ENCODE peak calls at places on chromosomes 7 and 10, in six cellular contexts. One of them, this sample, is unnamed.

GRCh38 chr7:44293561-44294324 is 31.7 kb downstream of the CAMK2B start:
- DNase-seq in neural progenitor cell: peak; percentile 57
- DNase-seq in AG09309: no peak
- DNase-seq in AG04450: no peak
- DNase-seq in GM23338: no peak
- DNase-seq in breast epithelium: peak; percentile 8
- DNase-seq in this sample: no peak

GRCh38 chr10:47366056-47366631 is 17.9 kb downstream of the ZNF488 start:
- DNase-seq in breast epithelium: no peak
- DNase-seq in GM23338: no peak
- DNase-seq in AG04450: no peak
- DNase-seq in neural progenitor cell: no peak
- DNase-seq in AG09309: no peak
- DNase-seq in this sample: no peak

GRCh38 chr7:128697301-128697905 is 25.3 kb downstream of the GARIN1A start:
- DNase-seq in AG04450: peak; percentile 21
- DNase-seq in breast epithelium: no peak
- DNase-seq in GM23338: peak; percentile 91
- DNase-seq in AG09309: peak; percentile 20
- DNase-seq in neural progenitor cell: peak; percentile 88
- DNase-seq in this sample: peak; percentile 38

GRCh38 chr10:117168135-117168674 is 29.1 kb upstream of the KCNK18 start:
- DNase-seq in AG09309: no peak
- DNase-seq in GM23338: peak; percentile 84
- DNase-seq in AG04450: no peak
- DNase-seq in neural progenitor cell: peak; percentile 88
- DNase-seq in breast epithelium: no peak
- DNase-seq in this sample: no peak

GRCh38 chr10:121886997-121887622 is 40.7 kb downstream of the ATE1 start:
- DNase-seq in GM23338: peak; percentile 85
- DNase-seq in AG09309: peak; percentile 37
- DNase-seq in breast epithelium: no peak
- DNase-seq in AG04450: peak; percentile 43
- DNase-seq in neural progenitor cell: peak; percentile 82
- DNase-seq in this sample: peak; percentile 26

GRCh38 chr7:136168021-136168420 is 190.9 kb upstream of the MTPN start:
- DNase-seq in GM23338: no peak
- DNase-seq in AG09309: no peak
- DNase-seq in AG04450: no peak
- DNase-seq in breast epithelium: no peak
- DNase-seq in neural progenitor cell: no peak
- DNase-seq in this sample: no peak

GRCh38 chr10:113045155-113046055 is 95.4 kb downstream of the TCF7L2 start:
- DNase-seq in AG09309: peak; percentile 71
- DNase-seq in neural progenitor cell: no peak
- DNase-seq in AG04450: peak; percentile 60
- DNase-seq in breast epithelium: no peak
- DNase-seq in GM23338: no peak
- DNase-seq in this sample: no peak

GRCh38 chr10:97365761-97366351 is 31.3 kb upstream of the FRAT2 start:
- DNase-seq in AG09309: no peak
- DNase-seq in neural progenitor cell: no peak
- DNase-seq in AG04450: no peak
- DNase-seq in breast epithelium: no peak
- DNase-seq in GM23338: no peak
- DNase-seq in this sample: no peak

GRCh38 chr10:69345402-69345801 is 67.1 kb downstream of the HK1 start:
- DNase-seq in GM23338: no peak
- DNase-seq in neural progenitor cell: no peak
- DNase-seq in AG04450: no peak
- DNase-seq in AG09309: no peak
- DNase-seq in breast epithelium: no peak
- DNase-seq in this sample: no peak

GRCh38 chr7:42522227-42522991 is 285.4 kb upstream of the GLI3 start:
- DNase-seq in breast epithelium: peak; percentile 23
- DNase-seq in AG09309: no peak
- DNase-seq in neural progenitor cell: peak; percentile 85
- DNase-seq in GM23338: peak; percentile 74
- DNase-seq in AG04450: no peak
- DNase-seq in this sample: no peak

GRCh38 chr7:101418694-101419093 is 56.0 kb downstream of the COL26A1 start:
- DNase-seq in AG09309: no peak
- DNase-seq in GM23338: peak; percentile 62
- DNase-seq in neural progenitor cell: no peak
- DNase-seq in breast epithelium: no peak
- DNase-seq in AG04450: no peak
- DNase-seq in this sample: no peak

DNA sequence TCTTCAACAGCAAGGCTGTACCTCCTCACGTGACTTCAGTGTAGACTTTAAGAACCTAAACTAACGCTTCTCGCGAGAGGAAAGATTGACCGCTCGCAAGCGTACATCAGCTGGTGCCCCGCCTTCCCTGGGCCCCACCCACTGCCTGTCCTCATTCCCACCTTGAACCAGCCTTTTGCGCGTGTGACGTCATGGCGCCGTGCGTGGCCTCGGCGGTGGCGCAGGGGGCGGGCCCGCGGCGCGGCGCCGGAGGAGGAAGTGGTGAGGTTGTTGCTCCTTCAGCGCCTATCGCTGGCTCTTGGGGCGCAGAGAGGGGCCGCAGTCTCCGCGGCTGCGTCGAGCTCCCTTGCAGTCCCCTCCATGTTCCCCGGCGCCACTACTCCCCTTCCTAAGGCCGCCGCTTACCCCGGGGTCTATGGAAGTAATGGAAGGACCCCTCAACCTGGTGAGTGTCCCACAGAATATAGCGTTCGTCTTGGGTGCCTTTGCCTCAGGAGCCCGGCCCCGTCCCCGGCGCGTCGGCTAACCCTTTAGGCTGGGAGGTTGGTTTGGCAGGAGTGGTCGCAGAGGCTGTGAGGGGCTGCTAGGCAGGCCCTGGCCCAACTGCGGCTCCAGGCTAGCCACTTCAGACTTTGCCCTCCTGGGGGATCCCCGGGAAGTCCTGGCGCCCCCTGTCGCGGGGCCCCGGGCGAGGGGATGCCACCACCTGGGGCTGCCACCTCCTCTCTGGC is at the start of gene NRBF2:
- DNase-seq in neural progenitor cell: peak; percentile 94
- DNase-seq in AG09309: peak; percentile 92
- DNase-seq in breast epithelium: peak; percentile 98
- DNase-seq in GM23338: peak; percentile 99
- DNase-seq in AG04450: peak; percentile 94
- DNase-seq in this sample: peak; percentile 96
- TF ChIP-seq CTCF in neural progenitor cell: peak; percentile 27
- TF ChIP-seq CTCF in AG09309: peak; percentile 46
- TF ChIP-seq CTCF in breast epithelium: no peak
- TF ChIP-seq CTCF in GM23338: peak; percentile 30
- TF ChIP-seq CTCF in AG04450: peak; percentile 35
- TF ChIP-seq CTCF in this sample: peak; percentile 21

GRCh38 chr10:43076311-43076875 is 476 bp upstream of the RET start:
- DNase-seq in neural progenitor cell: peak; percentile 68
- DNase-seq in AG04450: no peak
- DNase-seq in breast epithelium: no peak
- DNase-seq in AG09309: no peak
- DNase-seq in GM23338: peak; percentile 60
- DNase-seq in this sample: no peak
- H3K4me3 ChIP-seq in neural progenitor cell: peak overlapping the region; percentile 78
- H3K4me3 ChIP-seq in AG04450: no peak overlapping the region
- H3K4me3 ChIP-seq in breast epithelium: peak overlapping the region; percentile 70
- H3K4me3 ChIP-seq in AG09309: no peak overlapping the region
- H3K4me3 ChIP-seq in GM23338: peak overlapping the region; percentile 70
- H3K4me3 ChIP-seq in this sample: peak overlapping the region; percentile 20

GRCh38 chr7:87506243-87507180 is 31.0 kb upstream of the ABCB4 start:
- DNase-seq in GM23338: no peak
- DNase-seq in AG09309: no peak
- DNase-seq in breast epithelium: no peak
- DNase-seq in AG04450: peak; percentile 15
- DNase-seq in neural progenitor cell: no peak
- DNase-seq in this sample: no peak
- TF ChIP-seq CTCF in GM23338: peak; percentile 54
- TF ChIP-seq CTCF in AG09309: peak; percentile 26
- TF ChIP-seq CTCF in breast epithelium: no peak
- TF ChIP-seq CTCF in AG04450: peak; percentile 54
- TF ChIP-seq CTCF in neural progenitor cell: peak; percentile 50
- TF ChIP-seq CTCF in this sample: no peak

GRCh38 chr7:25727446-25727845 is 424.6 kb upstream of the NFE2L3 start:
- DNase-seq in neural progenitor cell: no peak
- DNase-seq in breast epithelium: no peak
- DNase-seq in GM23338: no peak
- DNase-seq in AG04450: no peak
- DNase-seq in AG09309: no peak
- DNase-seq in this sample: no peak

GRCh38 chr7:25726682-25727357 is 425.2 kb upstream of the NFE2L3 start:
- DNase-seq in breast epithelium: no peak
- DNase-seq in GM23338: no peak
- DNase-seq in AG09309: no peak
- DNase-seq in neural progenitor cell: peak; percentile 40
- DNase-seq in AG04450: no peak
- DNase-seq in this sample: no peak

GRCh38 chr7:25726180-25726579 is 425.8 kb upstream of the NFE2L3 start:
- DNase-seq in neural progenitor cell: peak; percentile 70
- DNase-seq in breast epithelium: no peak
- DNase-seq in AG04450: no peak
- DNase-seq in GM23338: peak; percentile 21
- DNase-seq in AG09309: no peak
- DNase-seq in this sample: no peak

GRCh38 chr7:25727876-25728275 is 424.1 kb upstream of the NFE2L3 start:
- DNase-seq in GM23338: no peak
- DNase-seq in breast epithelium: no peak
- DNase-seq in AG04450: no peak
- DNase-seq in neural progenitor cell: no peak
- DNase-seq in AG09309: no peak
- DNase-seq in this sample: no peak

GRCh38 chr7:25725483-25725882 is 426.5 kb upstream of the NFE2L3 start:
- DNase-seq in AG04450: no peak
- DNase-seq in GM23338: no peak
- DNase-seq in neural progenitor cell: no peak
- DNase-seq in AG09309: no peak
- DNase-seq in breast epithelium: no peak
- DNase-seq in this sample: no peak
- H3K4me3 ChIP-seq in AG04450: no peak overlapping the region
- H3K4me3 ChIP-seq in GM23338: no peak overlapping the region
- H3K4me3 ChIP-seq in neural progenitor cell: no peak overlapping the region
- H3K4me3 ChIP-seq in AG09309: no peak overlapping the region
- H3K4me3 ChIP-seq in breast epithelium: no peak overlapping the region
- H3K4me3 ChIP-seq in this sample: no peak overlapping the region

DNA sequence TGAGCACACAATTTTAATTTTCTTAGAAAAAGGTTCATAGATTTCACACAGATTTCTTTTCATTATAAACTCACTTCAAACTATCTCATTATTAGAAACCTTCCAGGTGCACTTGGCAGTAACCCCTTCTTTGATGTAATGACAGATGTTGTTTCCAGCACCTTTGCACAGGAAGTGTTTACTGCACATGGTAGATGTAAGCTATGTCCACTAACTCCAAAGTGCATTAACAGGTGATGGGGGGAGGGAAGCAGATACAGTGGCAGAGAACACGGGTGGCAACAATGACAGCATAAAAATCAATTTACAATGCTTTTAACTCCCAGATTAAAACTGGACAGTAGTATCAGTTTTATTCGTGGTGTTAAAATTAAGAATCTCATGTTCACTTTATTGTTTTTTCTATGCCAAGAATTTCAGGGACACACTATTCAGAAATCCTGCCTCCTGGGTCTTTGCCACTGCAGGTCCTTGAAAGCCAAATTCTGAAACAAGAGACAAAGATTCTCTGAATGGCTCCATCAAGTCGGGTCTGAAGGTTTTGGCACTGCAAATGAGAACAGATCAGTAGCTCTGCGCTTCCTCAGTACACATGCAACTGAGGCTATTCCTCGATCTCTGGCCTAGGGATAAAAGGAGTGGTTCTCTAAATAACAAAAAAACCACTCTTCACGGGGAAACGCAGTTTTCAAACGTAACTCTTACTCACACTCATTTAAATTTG is 187.7 kb downstream of the JAZF1 start:
- DNase-seq in GM23338: peak; percentile 17
- DNase-seq in breast epithelium: no peak
- DNase-seq in neural progenitor cell: no peak
- DNase-seq in AG04450: no peak
- DNase-seq in AG09309: no peak
- DNase-seq in this sample: no peak
- TF ChIP-seq CTCF in GM23338: no peak
- TF ChIP-seq CTCF in breast epithelium: no peak
- TF ChIP-seq CTCF in neural progenitor cell: no peak
- TF ChIP-seq CTCF in AG04450: no peak
- TF ChIP-seq CTCF in AG09309: no peak
- TF ChIP-seq CTCF in this sample: no peak

GRCh38 chr10:71397340-71398212 is 856 bp downstream of the CDH23 start:
- DNase-seq in GM23338: peak; percentile 72
- DNase-seq in AG09309: no peak
- DNase-seq in breast epithelium: no peak
- DNase-seq in AG04450: no peak
- DNase-seq in neural progenitor cell: peak; percentile 67
- DNase-seq in this sample: no peak
- H3K4me3 ChIP-seq in GM23338: peak overlapping the region; percentile 71
- H3K4me3 ChIP-seq in AG09309: no peak overlapping the region
- H3K4me3 ChIP-seq in breast epithelium: peak overlapping the region; percentile 84
- H3K4me3 ChIP-seq in AG04450: no peak overlapping the region
- H3K4me3 ChIP-seq in neural progenitor cell: peak overlapping the region; percentile 66
- H3K4me3 ChIP-seq in this sample: no peak overlapping the region

GRCh38 chr7:100034871-100035510 is 14.6 kb upstream of the ZSCAN21 start:
- DNase-seq in AG09309: peak; percentile 73
- DNase-seq in GM23338: no peak
- DNase-seq in neural progenitor cell: no peak
- DNase-seq in AG04450: peak; percentile 89
- DNase-seq in breast epithelium: no peak
- DNase-seq in this sample: no peak

GRCh38 chr7:100035865-100036264 is 13.7 kb upstream of the ZSCAN21 start:
- DNase-seq in AG09309: no peak
- DNase-seq in AG04450: no peak
- DNase-seq in GM23338: no peak
- DNase-seq in breast epithelium: no peak
- DNase-seq in neural progenitor cell: no peak
- DNase-seq in this sample: no peak

GRCh38 chr7:100038326-100038725 is 11.2 kb upstream of the ZSCAN21 start:
- DNase-seq in breast epithelium: no peak
- DNase-seq in neural progenitor cell: no peak
- DNase-seq in AG04450: no peak
- DNase-seq in GM23338: no peak
- DNase-seq in AG09309: no peak
- DNase-seq in this sample: no peak

GRCh38 chr7:100029591-100029990 is 14.2 kb downstream of the ZKSCAN1 start:
- DNase-seq in neural progenitor cell: no peak
- DNase-seq in GM23338: no peak
- DNase-seq in AG04450: no peak
- DNase-seq in breast epithelium: no peak
- DNase-seq in AG09309: no peak
- DNase-seq in this sample: no peak

GRCh38 chr7:100033526-100033925 is 16.0 kb upstream of the ZSCAN21 start:
- DNase-seq in AG04450: no peak
- DNase-seq in neural progenitor cell: no peak
- DNase-seq in breast epithelium: no peak
- DNase-seq in GM23338: no peak
- DNase-seq in AG09309: no peak
- DNase-seq in this sample: no peak
- TF ChIP-seq CTCF in AG04450: no peak
- TF ChIP-seq CTCF in neural progenitor cell: no peak
- TF ChIP-seq CTCF in breast epithelium: no peak
- TF ChIP-seq CTCF in GM23338: no peak
- TF ChIP-seq CTCF in AG09309: no peak
- TF ChIP-seq CTCF in this sample: no peak

GRCh38 chr7:1159933-1160664 is at the start of gene ZFAND2A:
- DNase-seq in breast epithelium: peak; percentile 98
- DNase-seq in GM23338: peak; percentile 97
- DNase-seq in AG04450: peak; percentile 88
- DNase-seq in AG09309: peak; percentile 82
- DNase-seq in neural progenitor cell: peak; percentile 99
- DNase-seq in this sample: peak; percentile 74
- H3K4me3 ChIP-seq in breast epithelium: peak within 1 kb of the TSS; percentile 98
- H3K4me3 ChIP-seq in GM23338: peak within 1 kb of the TSS; percentile 96
- H3K4me3 ChIP-seq in AG04450: peak within 1 kb of the TSS; percentile 98
- H3K4me3 ChIP-seq in AG09309: peak within 1 kb of the TSS; percentile 90
- H3K4me3 ChIP-seq in neural progenitor cell: peak within 1 kb of the TSS; percentile 91
- H3K4me3 ChIP-seq in this sample: peak within 1 kb of the TSS; percentile 96

GRCh38 chr7:35727571-35727970 is 32.6 kb upstream of the HERPUD2 start:
- DNase-seq in AG09309: no peak
- DNase-seq in breast epithelium: no peak
- DNase-seq in AG04450: no peak
- DNase-seq in GM23338: no peak
- DNase-seq in neural progenitor cell: no peak
- DNase-seq in this sample: no peak
- TF ChIP-seq CTCF in AG09309: no peak
- TF ChIP-seq CTCF in breast epithelium: no peak
- TF ChIP-seq CTCF in AG04450: no peak
- TF ChIP-seq CTCF in GM23338: no peak
- TF ChIP-seq CTCF in neural progenitor cell: no peak
- TF ChIP-seq CTCF in this sample: no peak